ENCODE peak calls at places on chromosomes 1 and 21, in ten cellular contexts. G, Q, A, H, Z, Y, E, W, O and I are unnamed samples.

GRCh38 chr1:39672551-39672947 is 642 bp upstream of the NT5C1A start:
- DNase-seq in A (no peak), W (no peak), G (no peak), E (no peak), Y (no peak), O (no peak), Z (no peak), H (peak), Q (no peak), I (no peak)

GRCh38 chr1:228340686-228341449 is 65.8 kb downstream of the TRIM11 start:
- DNase-seq in O (peak), H (no peak), E (no peak), Q (no peak), W (peak), Y (no peak), G (no peak), Z (no peak), A (peak), I (no peak)

GRCh38 chr1:182860658-182861057 is 21.5 kb downstream of the DHX9 start:
- DNase-seq in H (no peak), A (no peak), Q (no peak), O (no peak), Y (no peak), Z (no peak), G (no peak), E (no peak), W (no peak), I (no peak)

GRCh38 chr1:33182452-33182851 is 609 bp upstream of the TRIM62 start:
- DNase-seq in Z (no peak), Y (peak), A (no peak), W (peak), Q (no peak), O (no peak), E (no peak), H (peak), G (no peak), I (no peak)

GRCh38 chr21:45255381-45256020 is 32.2 kb downstream of the POFUT2 start:
- DNase-seq in G (no peak), H (no peak), E (no peak), Y (no peak), Q (no peak), W (no peak), Z (no peak), O (no peak), A (no peak), I (no peak)

GRCh38 chr1:168626326-168626725 is 49.9 kb downstream of the XCL1 start:
- DNase-seq in W (no peak), E (no peak), O (no peak), H (no peak), A (no peak), Y (no peak), Q (no peak), G (no peak), Z (no peak), I (no peak)

GRCh38 chr1:151171190-151171589 is 4.6 kb downstream of the TMOD4 start:
- DNase-seq in A (no peak), W (no peak), E (no peak), Y (no peak), G (no peak), O (no peak), H (no peak), Z (no peak), Q (no peak), I (no peak)

GRCh38 chr1:163747261-163747660 is 425.5 kb downstream of the NUF2 start:
- DNase-seq in E (peak), Y (no peak), Z (no peak), Q (no peak), G (no peak), O (no peak), W (peak), H (no peak), A (no peak), I (no peak)

GRCh38 chr21:44434936-44435635 is 20.2 kb upstream of the LRRC3 start:
- DNase-seq in A (peak), Z (no peak), H (no peak), Y (no peak), O (no peak), E (no peak), W (no peak), G (no peak), Q (no peak), I (peak)

GRCh38 chr1:205298191-205298994 is 23.2 kb downstream of the NUAK2 start:
- DNase-seq in Z (no peak), Q (peak), E (peak), Y (no peak), A (no peak), O (no peak), G (no peak), H (no peak), W (peak), I (no peak)

GRCh38 chr1:85200367-85200869 is 398 bp downstream of the SYDE2 start:
- DNase-seq in O (peak), Y (peak), A (peak), Z (peak), G (no peak), Q (no peak), H (peak), W (peak), E (peak), I (no peak)

GRCh38 chr1:85048296-85049064 is at the start of gene MCOLN3:
- DNase-seq in Z (no peak), W (peak), A (no peak), O (no peak), Y (peak), G (no peak), Q (no peak), H (peak), E (no peak), I (no peak)

GRCh38 chr1:27296773-27297214 is 25.2 kb upstream of the TMEM222 start:
- DNase-seq in H (peak), A (peak), E (peak), Q (no peak), G (peak), O (peak), Y (peak), Z (peak), W (peak), I (peak)

GRCh38 chr1:93710499-93710898 is 28.9 kb upstream of the BCAR3 start:
- DNase-seq in W (no peak), H (no peak), G (no peak), Q (no peak), O (no peak), Z (no peak), Y (no peak), E (no peak), A (no peak), I (no peak)

GRCh38 chr1:115433483-115433882 is 95.4 kb upstream of the NGF start:
- DNase-seq in G (no peak), O (no peak), H (no peak), A (no peak), W (no peak), Q (no peak), Y (no peak), E (no peak), Z (no peak), I (peak)

GRCh38 chr1:162908780-162909179 is 47.8 kb upstream of the CCDC190 start:
- DNase-seq in G (no peak), A (no peak), H (no peak), Q (peak), E (peak), Y (no peak), O (no peak), W (no peak), Z (no peak), I (no peak)

GRCh38 chr21:32330784-32331311 is 32.2 kb downstream of the MRAP start:
- DNase-seq in Z (no peak), E (no peak), H (no peak), Q (no peak), O (no peak), G (no peak), A (no peak), W (no peak), Y (no peak), I (no peak)
- H3K4me3 ChIP-seq in Z (no peak), E (no peak), H (no peak), Q (no peak), O (no peak), G (no peak), A (no peak), W (no peak), Y (no peak), I (no peak)

GRCh38 chr21:33948096-33948950 is 32.7 kb upstream of the ATP5PO start:
- DNase-seq in W (peak), H (peak), Z (peak), O (peak), E (peak), G (no peak), Y (peak), A (no peak), Q (no peak), I (peak)
- H3K4me3 ChIP-seq in W (no peak), H (peak), Z (peak), O (no peak), E (peak), G (peak), Y (peak), A (peak), Q (peak), I (peak)

DNA sequence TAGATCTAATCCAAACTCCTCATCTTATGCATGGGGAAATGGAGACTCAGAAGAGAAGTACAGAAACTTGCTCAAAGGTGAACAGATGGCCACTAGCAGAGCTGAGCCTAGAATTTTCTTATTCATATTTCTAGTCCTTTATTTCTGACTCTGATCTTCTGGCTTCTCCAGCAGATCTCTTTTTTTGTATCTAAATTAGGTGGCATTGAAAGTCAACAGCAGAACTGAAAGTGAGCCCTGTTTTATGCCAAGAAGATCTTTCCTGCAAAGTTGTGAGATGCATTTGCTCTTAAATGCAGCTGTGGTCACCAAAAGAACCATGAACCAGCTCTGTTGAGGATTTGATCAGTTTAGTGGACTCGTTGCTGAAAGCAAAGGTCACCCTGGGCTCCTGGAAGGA is 75.5 kb downstream of the KAZN start:
- DNase-seq in E (no peak), Z (no peak), W (no peak), G (no peak), Y (no peak), O (no peak), A (no peak), H (no peak), Q (no peak), I (no peak)
- H3K4me3 ChIP-seq in E (no peak), Z (no peak), W (no peak), G (no peak), Y (no peak), O (no peak), A (no peak), H (no peak), Q (no peak), I (no peak)

GRCh38 chr1:231334079-231334666 is 3.5 kb downstream of the EXOC8 start:
- DNase-seq in W (no peak), G (no peak), E (no peak), H (no peak), A (no peak), Y (no peak), Z (no peak), O (no peak), Q (no peak), I (no peak)
- H3K4me3 ChIP-seq in W (peak), G (peak), E (peak), H (no peak), A (peak), Y (peak), Z (peak), O (peak), Q (peak), I (peak)

DNA sequence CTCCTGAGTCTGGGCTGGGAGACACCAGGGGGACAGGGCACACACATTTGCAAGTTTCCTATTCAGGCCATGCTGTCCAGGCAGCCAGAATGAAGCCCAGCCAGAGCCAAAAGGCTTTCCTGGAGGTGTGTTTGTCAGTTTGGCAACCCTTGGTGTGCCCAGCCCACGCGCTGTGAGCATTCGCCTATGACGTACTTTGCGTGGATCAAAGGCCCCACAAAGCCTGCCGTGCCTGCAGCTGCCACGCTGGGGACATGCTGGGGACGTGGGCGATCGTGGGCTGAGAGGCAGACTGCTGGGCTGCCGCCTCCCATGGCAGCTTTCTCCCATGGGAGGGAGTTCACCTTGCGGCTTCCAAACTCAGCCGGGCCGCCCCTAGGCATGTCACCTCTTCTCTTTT is 57.5 kb downstream of the CD247 start:
- DNase-seq in Q (no peak), W (no peak), G (no peak), A (no peak), H (no peak), Y (no peak), Z (peak), E (no peak), O (no peak), I (no peak)
- H3K4me3 ChIP-seq in Q (no peak), W (no peak), G (no peak), A (no peak), H (no peak), Y (no peak), Z (no peak), E (no peak), O (no peak), I (no peak)